ENCODE peak calls at places on chromosome 5, in five cellular contexts. M is GM12878, S is transverse colon, I is stomach, P is sigmoid colon. O is an unnamed sample.

GRCh38 chr5:77380636-77381035 is 111.5 kb downstream of the WDR41 start:
- DNase-seq in P (no peak), M (no peak), S (no peak), I (no peak), O (no peak)

GRCh38 chr5:147332643-147333042 is 97.8 kb downstream of the STK32A start:
- DNase-seq in M (peak), P (no peak), I (no peak), S (no peak), O (no peak)

GRCh38 chr5:149886697-149887470 is 57.7 kb downstream of the PDE6A start:
- DNase-seq in P (no peak), I (no peak), S (no peak), M (no peak), O (no peak)

GRCh38 chr5:72208324-72208723 is 101.0 kb downstream of the MAP1B start:
- DNase-seq in P (no peak), S (no peak), I (no peak), M (no peak), O (no peak)

GRCh38 chr5:93454896-93455295 is 126.1 kb downstream of the NR2F1-AS1 start:
- DNase-seq in M (no peak), P (no peak), I (no peak), S (no peak), O (no peak)

GRCh38 chr5:36217591-36217990 is 24.1 kb downstream of the NADK2 start:
- DNase-seq in S (no peak), P (no peak), M (no peak), I (no peak), O (no peak)

GRCh38 chr5:68460147-68460760 is 244.7 kb downstream of the PIK3R1 start:
- DNase-seq in M (no peak), I (no peak), P (no peak), S (peak), O (no peak)

GRCh38 chr5:105726093-105726492 is 1944.6 kb downstream of the EFNA5 start:
- DNase-seq in M (no peak), S (no peak), P (no peak), I (no peak), O (no peak)

GRCh38 chr5:150163547-150164059 is 3.0 kb upstream of the CDX1 start:
- DNase-seq in I (peak), M (no peak), P (peak), S (peak), O (peak)

GRCh38 chr5:138339086-138339456 is 1.0 kb downstream of the FAM53C start:
- DNase-seq in P (no peak), M (no peak), S (no peak), I (peak), O (no peak)

GRCh38 chr5:138338411-138339085 is 482 bp downstream of the FAM53C start:
- DNase-seq in M (no peak), P (no peak), I (no peak), S (no peak), O (no peak)

GRCh38 chr5:138337685-138338410 is at the start of gene FAM53C:
- DNase-seq in M (peak), I (peak), P (peak), S (peak), O (peak)

GRCh38 chr5:138334867-138335447 is 3.1 kb upstream of the FAM53C start:
- DNase-seq in S (no peak), I (no peak), P (no peak), M (no peak), O (no peak)

GRCh38 chr5:138336952-138337684 is 948 bp upstream of the FAM53C start:
- DNase-seq in S (peak), I (peak), M (no peak), P (peak), O (peak)
- TF ChIP-seq POLR2AphosphoS5 in S (no peak), I (no peak), M (no peak), P (no peak), O (no peak)

GRCh38 chr5:111066261-111066938 is 5.1 kb upstream of the TSLP start:
- DNase-seq in I (no peak), S (no peak), P (no peak), M (no peak), O (no peak)
- H3K27ac ChIP-seq in I (no peak), S (no peak), P (no peak), M (no peak), O (no peak)

DNA sequence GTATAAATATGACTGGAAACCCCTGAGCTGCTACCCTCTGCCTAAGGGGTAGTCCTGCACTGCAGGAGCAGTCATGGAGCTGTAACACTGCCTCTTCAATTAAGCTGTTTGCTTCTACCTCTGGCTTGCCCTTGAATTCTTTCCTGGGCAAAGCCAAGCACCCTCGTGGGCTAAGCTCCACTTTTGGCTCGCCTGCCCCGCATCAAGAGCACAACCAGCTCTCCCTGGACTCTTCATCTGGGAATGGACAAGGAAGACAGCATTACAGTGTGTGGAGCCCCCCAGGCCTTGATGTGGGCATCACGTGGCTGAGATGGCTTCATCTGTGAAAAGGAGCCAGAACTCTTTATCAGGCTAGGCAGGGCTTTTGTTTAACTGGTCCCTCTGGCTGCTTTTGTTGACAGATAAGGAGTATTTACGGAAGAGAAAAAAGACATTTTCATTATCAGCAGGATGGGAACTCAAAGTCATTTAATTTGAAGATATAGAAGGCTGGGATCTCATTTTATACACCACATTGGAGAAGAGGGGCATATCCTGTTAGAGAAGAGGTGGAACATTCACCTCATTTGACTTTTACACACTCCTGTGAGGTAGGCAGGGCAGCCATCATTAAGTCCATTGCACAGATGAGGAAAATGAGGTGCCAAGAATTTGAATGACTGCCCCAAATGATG is 137.8 kb downstream of the SEMA6A start:
- DNase-seq in I (no peak), S (no peak), P (no peak), M (no peak), O (no peak)
- TF ChIP-seq EP300 in I (no peak), S (no peak), P (no peak), M (no peak), O (no peak)

GRCh38 chr5:172688735-172689572 is 47.9 kb downstream of the NEURL1B start:
- DNase-seq in I (peak), S (peak), M (no peak), P (peak), O (no peak)
- TF ChIP-seq POLR2AphosphoS5 in I (no peak), S (no peak), M (no peak), P (peak), O (no peak)

GRCh38 chr5:139092741-139093140 is 105.4 kb downstream of the SIL1 start:
- DNase-seq in I (no peak), S (no peak), M (no peak), P (no peak), O (no peak)
- H3K27ac ChIP-seq in I (no peak), S (no peak), M (no peak), P (no peak), O (no peak)

GRCh38 chr5:57007349-57007748 is 55.4 kb upstream of the MIER3 start:
- DNase-seq in I (no peak), P (no peak), S (no peak), M (no peak), O (no peak)

GRCh38 chr5:57002959-57003485 is 51.1 kb upstream of the MIER3 start:
- DNase-seq in I (no peak), M (no peak), S (no peak), P (no peak), O (no peak)

GRCh38 chr5:57009811-57010210 is 57.9 kb upstream of the MIER3 start:
- DNase-seq in M (no peak), P (no peak), I (no peak), S (no peak), O (peak)

GRCh38 chr5:57010786-57011185 is 58.9 kb upstream of the MIER3 start:
- DNase-seq in M (no peak), P (no peak), S (no peak), I (no peak), O (peak)

GRCh38 chr5:57004800-57005199 is 52.9 kb upstream of the MIER3 start:
- DNase-seq in M (no peak), I (no peak), S (no peak), P (no peak), O (no peak)
- TF ChIP-seq EP300 in M (no peak), I (no peak), S (no peak), P (no peak), O (no peak)

DNA sequence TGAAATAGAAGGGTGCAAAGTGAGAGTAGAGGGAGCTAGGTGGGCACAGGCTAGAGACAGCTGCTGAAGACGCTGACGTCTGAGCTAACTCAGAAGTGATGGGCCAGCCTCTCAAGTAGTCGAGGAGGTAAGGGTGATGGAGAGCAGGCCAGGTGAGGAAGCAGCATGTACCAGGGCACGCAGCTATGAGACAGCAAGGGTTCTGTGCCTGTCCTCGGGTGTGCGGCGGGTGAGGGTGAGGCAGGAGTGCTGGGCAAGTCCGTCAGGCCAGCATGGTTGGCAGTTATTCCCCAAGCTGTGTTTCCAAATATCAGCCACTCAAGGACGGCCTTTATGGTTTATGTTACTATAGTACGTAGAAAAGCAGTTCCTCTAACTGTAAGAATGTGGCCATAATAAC is 6.2 kb downstream of the RMND5B start:
- DNase-seq in P (no peak), S (no peak), I (no peak), M (no peak), O (no peak)
- TF ChIP-seq POLR2AphosphoS5 in P (no peak), S (no peak), I (no peak), M (no peak), O (no peak)

DNA sequence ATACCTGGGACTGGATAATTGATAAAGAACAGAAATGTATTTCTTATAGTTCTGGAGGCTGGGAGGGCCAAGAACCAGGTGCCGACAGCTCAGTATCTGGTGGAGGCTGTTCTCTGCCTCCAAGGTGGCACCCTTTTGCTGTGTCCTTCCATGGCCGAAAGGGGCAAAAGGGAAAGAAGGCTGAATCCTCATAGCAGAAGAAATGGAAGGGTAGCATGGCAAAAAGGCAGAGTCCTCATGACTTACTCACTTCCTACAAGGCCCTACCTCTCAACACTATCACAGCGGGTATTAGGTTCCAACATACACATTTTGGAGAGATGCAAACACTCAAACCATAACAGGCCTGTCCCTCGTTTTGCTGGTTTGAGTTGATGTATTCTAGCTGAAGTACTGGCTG is 25.1 kb upstream of the MED10 start:
- DNase-seq in I (no peak), P (no peak), M (no peak), S (no peak), O (peak)
- H3K27ac ChIP-seq in I (no peak), P (no peak), M (no peak), S (no peak), O (no peak)